ENCODE peak calls at places on chromosomes 2 and 18, in eight cellular contexts. One of them, this sample, is unnamed.

GRCh38 chr2:136116813-136117390 is 1.0 kb downstream of the CXCR4 start:
- DNase-seq in stimulated activated CD8-positive, alpha-beta memory T cell treated with anti-CD3 and anti-CD28 coated beads, Interleukin-15, amount 100 ng/mL, for 48 hours: peak
- DNase-seq in naive thymus-derived CD4-positive, alpha-beta T cell: peak
- DNase-seq in NCI-H2227 treated with DMSO at 0.1 percent for 48 hours: no peak
- DNase-seq in lower lobe of right lung: peak
- DNase-seq in smooth muscle cell of the brain vasculature: no peak
- DNase-seq in left colon: no peak
- DNase-seq in NCI-H1930: no peak
- DNase-seq in this sample: peak

GRCh38 chr2:231611273-231612198 is 18.9 kb downstream of the TEX44 start:
- DNase-seq in stimulated activated CD8-positive, alpha-beta memory T cell treated with anti-CD3 and anti-CD28 coated beads, Interleukin-15, amount 100 ng/mL, for 48 hours: peak
- DNase-seq in naive thymus-derived CD4-positive, alpha-beta T cell: no peak
- DNase-seq in NCI-H2227 treated with DMSO at 0.1 percent for 48 hours: no peak
- DNase-seq in lower lobe of right lung: no peak
- DNase-seq in smooth muscle cell of the brain vasculature: no peak
- DNase-seq in left colon: peak
- DNase-seq in NCI-H1930: no peak
- DNase-seq in this sample: no peak

GRCh38 chr2:56369316-56369715 is 185.5 kb downstream of the CCDC85A start:
- DNase-seq in stimulated activated CD8-positive, alpha-beta memory T cell treated with anti-CD3 and anti-CD28 coated beads, Interleukin-15, amount 100 ng/mL, for 48 hours: no peak
- DNase-seq in naive thymus-derived CD4-positive, alpha-beta T cell: no peak
- DNase-seq in NCI-H2227 treated with DMSO at 0.1 percent for 48 hours: no peak
- DNase-seq in lower lobe of right lung: no peak
- DNase-seq in smooth muscle cell of the brain vasculature: no peak
- DNase-seq in left colon: no peak
- DNase-seq in NCI-H1930: no peak
- DNase-seq in this sample: no peak

GRCh38 chr2:134185639-134186038 is 68.2 kb upstream of the MGAT5 start:
- DNase-seq in stimulated activated CD8-positive, alpha-beta memory T cell treated with anti-CD3 and anti-CD28 coated beads, Interleukin-15, amount 100 ng/mL, for 48 hours: no peak
- DNase-seq in naive thymus-derived CD4-positive, alpha-beta T cell: no peak
- DNase-seq in NCI-H2227 treated with DMSO at 0.1 percent for 48 hours: no peak
- DNase-seq in lower lobe of right lung: no peak
- DNase-seq in smooth muscle cell of the brain vasculature: no peak
- DNase-seq in left colon: no peak
- DNase-seq in NCI-H1930: no peak
- DNase-seq in this sample: no peak

GRCh38 chr2:129008055-129008880 is 689.6 kb upstream of the HS6ST1 start:
- DNase-seq in stimulated activated CD8-positive, alpha-beta memory T cell treated with anti-CD3 and anti-CD28 coated beads, Interleukin-15, amount 100 ng/mL, for 48 hours: no peak
- DNase-seq in naive thymus-derived CD4-positive, alpha-beta T cell: no peak
- DNase-seq in NCI-H2227 treated with DMSO at 0.1 percent for 48 hours: no peak
- DNase-seq in lower lobe of right lung: no peak
- DNase-seq in smooth muscle cell of the brain vasculature: no peak
- DNase-seq in left colon: no peak
- DNase-seq in NCI-H1930: no peak
- DNase-seq in this sample: no peak

GRCh38 chr2:193837368-193837767 is 1642.6 kb upstream of the TMEFF2 start:
- DNase-seq in stimulated activated CD8-positive, alpha-beta memory T cell treated with anti-CD3 and anti-CD28 coated beads, Interleukin-15, amount 100 ng/mL, for 48 hours: no peak
- DNase-seq in naive thymus-derived CD4-positive, alpha-beta T cell: no peak
- DNase-seq in NCI-H2227 treated with DMSO at 0.1 percent for 48 hours: no peak
- DNase-seq in lower lobe of right lung: no peak
- DNase-seq in smooth muscle cell of the brain vasculature: no peak
- DNase-seq in left colon: no peak
- DNase-seq in NCI-H1930: no peak
- DNase-seq in this sample: no peak

GRCh38 chr18:1006309-1006708 is 101.6 kb downstream of the ADCYAP1 start:
- DNase-seq in stimulated activated CD8-positive, alpha-beta memory T cell treated with anti-CD3 and anti-CD28 coated beads, Interleukin-15, amount 100 ng/mL, for 48 hours: no peak
- DNase-seq in naive thymus-derived CD4-positive, alpha-beta T cell: no peak
- DNase-seq in NCI-H2227 treated with DMSO at 0.1 percent for 48 hours: no peak
- DNase-seq in lower lobe of right lung: no peak
- DNase-seq in smooth muscle cell of the brain vasculature: no peak
- DNase-seq in left colon: no peak
- DNase-seq in NCI-H1930: no peak
- DNase-seq in this sample: no peak

GRCh38 chr2:168816369-168816768 is 13.9 kb downstream of the NOSTRIN start:
- DNase-seq in stimulated activated CD8-positive, alpha-beta memory T cell treated with anti-CD3 and anti-CD28 coated beads, Interleukin-15, amount 100 ng/mL, for 48 hours: no peak
- DNase-seq in naive thymus-derived CD4-positive, alpha-beta T cell: no peak
- DNase-seq in NCI-H2227 treated with DMSO at 0.1 percent for 48 hours: no peak
- DNase-seq in lower lobe of right lung: no peak
- DNase-seq in smooth muscle cell of the brain vasculature: no peak
- DNase-seq in left colon: no peak
- DNase-seq in NCI-H1930: no peak
- DNase-seq in this sample: no peak

GRCh38 chr2:38344813-38345212 is 32.3 kb downstream of the ATL2 start:
- DNase-seq in stimulated activated CD8-positive, alpha-beta memory T cell treated with anti-CD3 and anti-CD28 coated beads, Interleukin-15, amount 100 ng/mL, for 48 hours: no peak
- DNase-seq in naive thymus-derived CD4-positive, alpha-beta T cell: no peak
- DNase-seq in NCI-H2227 treated with DMSO at 0.1 percent for 48 hours: no peak
- DNase-seq in lower lobe of right lung: no peak
- DNase-seq in smooth muscle cell of the brain vasculature: no peak
- DNase-seq in left colon: no peak
- DNase-seq in NCI-H1930: no peak
- DNase-seq in this sample: no peak

GRCh38 chr18:24136967-24137373 is 1.9 kb upstream of the CABYR start:
- DNase-seq in stimulated activated CD8-positive, alpha-beta memory T cell treated with anti-CD3 and anti-CD28 coated beads, Interleukin-15, amount 100 ng/mL, for 48 hours: no peak
- DNase-seq in naive thymus-derived CD4-positive, alpha-beta T cell: no peak
- DNase-seq in NCI-H2227 treated with DMSO at 0.1 percent for 48 hours: no peak
- DNase-seq in lower lobe of right lung: no peak
- DNase-seq in smooth muscle cell of the brain vasculature: no peak
- DNase-seq in left colon: no peak
- DNase-seq in NCI-H1930: no peak
- DNase-seq in this sample: no peak

GRCh38 chr2:45269149-45269793 is 260.0 kb upstream of the SIX2 start:
- DNase-seq in stimulated activated CD8-positive, alpha-beta memory T cell treated with anti-CD3 and anti-CD28 coated beads, Interleukin-15, amount 100 ng/mL, for 48 hours: no peak
- DNase-seq in naive thymus-derived CD4-positive, alpha-beta T cell: no peak
- DNase-seq in NCI-H2227 treated with DMSO at 0.1 percent for 48 hours: no peak
- DNase-seq in lower lobe of right lung: no peak
- DNase-seq in smooth muscle cell of the brain vasculature: no peak
- DNase-seq in left colon: no peak
- DNase-seq in NCI-H1930: no peak
- DNase-seq in this sample: no peak

GRCh38 chr2:71614976-71615768 is 161.8 kb downstream of the DYSF start:
- DNase-seq in stimulated activated CD8-positive, alpha-beta memory T cell treated with anti-CD3 and anti-CD28 coated beads, Interleukin-15, amount 100 ng/mL, for 48 hours: no peak
- DNase-seq in naive thymus-derived CD4-positive, alpha-beta T cell: no peak
- DNase-seq in NCI-H2227 treated with DMSO at 0.1 percent for 48 hours: no peak
- DNase-seq in lower lobe of right lung: peak
- DNase-seq in smooth muscle cell of the brain vasculature: peak
- DNase-seq in left colon: peak
- DNase-seq in NCI-H1930: no peak
- DNase-seq in this sample: peak

GRCh38 chr2:216081012-216081411 is 597 bp downstream of the PECR start:
- DNase-seq in stimulated activated CD8-positive, alpha-beta memory T cell treated with anti-CD3 and anti-CD28 coated beads, Interleukin-15, amount 100 ng/mL, for 48 hours: no peak
- DNase-seq in naive thymus-derived CD4-positive, alpha-beta T cell: no peak
- DNase-seq in NCI-H2227 treated with DMSO at 0.1 percent for 48 hours: no peak
- DNase-seq in lower lobe of right lung: no peak
- DNase-seq in smooth muscle cell of the brain vasculature: no peak
- DNase-seq in left colon: no peak
- DNase-seq in NCI-H1930: no peak
- DNase-seq in this sample: no peak

GRCh38 chr2:95158891-95159619 is 593 bp downstream of the ZNF514 start:
- DNase-seq in stimulated activated CD8-positive, alpha-beta memory T cell treated with anti-CD3 and anti-CD28 coated beads, Interleukin-15, amount 100 ng/mL, for 48 hours: no peak
- DNase-seq in naive thymus-derived CD4-positive, alpha-beta T cell: peak
- DNase-seq in NCI-H2227 treated with DMSO at 0.1 percent for 48 hours: peak
- DNase-seq in lower lobe of right lung: peak
- DNase-seq in smooth muscle cell of the brain vasculature: no peak
- DNase-seq in left colon: peak
- DNase-seq in NCI-H1930: peak
- DNase-seq in this sample: peak

GRCh38 chr2:158734442-158734841 is 60.7 kb upstream of the DAPL1 start:
- DNase-seq in stimulated activated CD8-positive, alpha-beta memory T cell treated with anti-CD3 and anti-CD28 coated beads, Interleukin-15, amount 100 ng/mL, for 48 hours: no peak
- DNase-seq in naive thymus-derived CD4-positive, alpha-beta T cell: no peak
- DNase-seq in NCI-H2227 treated with DMSO at 0.1 percent for 48 hours: no peak
- DNase-seq in lower lobe of right lung: no peak
- DNase-seq in smooth muscle cell of the brain vasculature: no peak
- DNase-seq in left colon: no peak
- DNase-seq in NCI-H1930: no peak
- DNase-seq in this sample: no peak

GRCh38 chr2:131027566-131028528 is 65.4 kb downstream of the FAM168B start:
- DNase-seq in stimulated activated CD8-positive, alpha-beta memory T cell treated with anti-CD3 and anti-CD28 coated beads, Interleukin-15, amount 100 ng/mL, for 48 hours: no peak
- DNase-seq in naive thymus-derived CD4-positive, alpha-beta T cell: no peak
- DNase-seq in NCI-H2227 treated with DMSO at 0.1 percent for 48 hours: no peak
- DNase-seq in lower lobe of right lung: peak
- DNase-seq in smooth muscle cell of the brain vasculature: no peak
- DNase-seq in left colon: no peak
- DNase-seq in NCI-H1930: no peak
- DNase-seq in this sample: no peak

GRCh38 chr2:231189571-231190495 is 8.6 kb upstream of the ARMC9 start:
- DNase-seq in stimulated activated CD8-positive, alpha-beta memory T cell treated with anti-CD3 and anti-CD28 coated beads, Interleukin-15, amount 100 ng/mL, for 48 hours: no peak
- DNase-seq in naive thymus-derived CD4-positive, alpha-beta T cell: no peak
- DNase-seq in NCI-H2227 treated with DMSO at 0.1 percent for 48 hours: no peak
- DNase-seq in lower lobe of right lung: peak
- DNase-seq in smooth muscle cell of the brain vasculature: no peak
- DNase-seq in left colon: peak
- DNase-seq in NCI-H1930: no peak
- DNase-seq in this sample: no peak

GRCh38 chr2:137508739-137509384 is 455.4 kb upstream of the HNMT start:
- DNase-seq in stimulated activated CD8-positive, alpha-beta memory T cell treated with anti-CD3 and anti-CD28 coated beads, Interleukin-15, amount 100 ng/mL, for 48 hours: no peak
- DNase-seq in naive thymus-derived CD4-positive, alpha-beta T cell: no peak
- DNase-seq in NCI-H2227 treated with DMSO at 0.1 percent for 48 hours: no peak
- DNase-seq in lower lobe of right lung: no peak
- DNase-seq in smooth muscle cell of the brain vasculature: no peak
- DNase-seq in left colon: no peak
- DNase-seq in NCI-H1930: no peak
- DNase-seq in this sample: no peak

GRCh38 chr2:214724741-214725140 is 84.7 kb downstream of the BARD1 start:
- DNase-seq in stimulated activated CD8-positive, alpha-beta memory T cell treated with anti-CD3 and anti-CD28 coated beads, Interleukin-15, amount 100 ng/mL, for 48 hours: no peak
- DNase-seq in naive thymus-derived CD4-positive, alpha-beta T cell: no peak
- DNase-seq in NCI-H2227 treated with DMSO at 0.1 percent for 48 hours: no peak
- DNase-seq in lower lobe of right lung: no peak
- DNase-seq in smooth muscle cell of the brain vasculature: no peak
- DNase-seq in left colon: no peak
- DNase-seq in NCI-H1930: no peak
- DNase-seq in this sample: no peak

GRCh38 chr2:54191361-54192130 is 64.5 kb downstream of the TSPYL6 start:
- DNase-seq in stimulated activated CD8-positive, alpha-beta memory T cell treated with anti-CD3 and anti-CD28 coated beads, Interleukin-15, amount 100 ng/mL, for 48 hours: no peak
- DNase-seq in naive thymus-derived CD4-positive, alpha-beta T cell: no peak
- DNase-seq in NCI-H2227 treated with DMSO at 0.1 percent for 48 hours: no peak
- DNase-seq in lower lobe of right lung: no peak
- DNase-seq in smooth muscle cell of the brain vasculature: no peak
- DNase-seq in left colon: no peak
- DNase-seq in NCI-H1930: no peak
- DNase-seq in this sample: no peak

GRCh38 chr2:69773201-69773600 is 31.3 kb downstream of the ANXA4 start:
- DNase-seq in stimulated activated CD8-positive, alpha-beta memory T cell treated with anti-CD3 and anti-CD28 coated beads, Interleukin-15, amount 100 ng/mL, for 48 hours: no peak
- DNase-seq in naive thymus-derived CD4-positive, alpha-beta T cell: no peak
- DNase-seq in NCI-H2227 treated with DMSO at 0.1 percent for 48 hours: no peak
- DNase-seq in lower lobe of right lung: no peak
- DNase-seq in smooth muscle cell of the brain vasculature: no peak
- DNase-seq in left colon: no peak
- DNase-seq in NCI-H1930: no peak
- DNase-seq in this sample: no peak

GRCh38 chr18:46335551-46336059 is 231.4 kb downstream of the HAUS1 start:
- DNase-seq in stimulated activated CD8-positive, alpha-beta memory T cell treated with anti-CD3 and anti-CD28 coated beads, Interleukin-15, amount 100 ng/mL, for 48 hours: no peak
- DNase-seq in naive thymus-derived CD4-positive, alpha-beta T cell: no peak
- DNase-seq in NCI-H2227 treated with DMSO at 0.1 percent for 48 hours: no peak
- DNase-seq in lower lobe of right lung: no peak
- DNase-seq in smooth muscle cell of the brain vasculature: no peak
- DNase-seq in left colon: no peak
- DNase-seq in NCI-H1930: no peak
- DNase-seq in this sample: no peak

GRCh38 chr2:201275991-201276390 is 15.7 kb downstream of the CASP8 start:
- DNase-seq in stimulated activated CD8-positive, alpha-beta memory T cell treated with anti-CD3 and anti-CD28 coated beads, Interleukin-15, amount 100 ng/mL, for 48 hours: no peak
- DNase-seq in naive thymus-derived CD4-positive, alpha-beta T cell: no peak
- DNase-seq in NCI-H2227 treated with DMSO at 0.1 percent for 48 hours: no peak
- DNase-seq in lower lobe of right lung: no peak
- DNase-seq in smooth muscle cell of the brain vasculature: no peak
- DNase-seq in left colon: no peak
- DNase-seq in NCI-H1930: no peak
- DNase-seq in this sample: no peak

GRCh38 chr2:130778781-130779180 is 23.4 kb downstream of the AMER3 start:
- DNase-seq in stimulated activated CD8-positive, alpha-beta memory T cell treated with anti-CD3 and anti-CD28 coated beads, Interleukin-15, amount 100 ng/mL, for 48 hours: no peak
- DNase-seq in naive thymus-derived CD4-positive, alpha-beta T cell: no peak
- DNase-seq in NCI-H2227 treated with DMSO at 0.1 percent for 48 hours: no peak
- DNase-seq in lower lobe of right lung: no peak
- DNase-seq in smooth muscle cell of the brain vasculature: no peak
- DNase-seq in left colon: no peak
- DNase-seq in NCI-H1930: no peak
- DNase-seq in this sample: no peak

GRCh38 chr2:149587950-149588487 is 444 bp upstream of the MMADHC start:
- DNase-seq in stimulated activated CD8-positive, alpha-beta memory T cell treated with anti-CD3 and anti-CD28 coated beads, Interleukin-15, amount 100 ng/mL, for 48 hours: no peak
- DNase-seq in naive thymus-derived CD4-positive, alpha-beta T cell: no peak
- DNase-seq in NCI-H2227 treated with DMSO at 0.1 percent for 48 hours: no peak
- DNase-seq in lower lobe of right lung: no peak
- DNase-seq in smooth muscle cell of the brain vasculature: no peak
- DNase-seq in left colon: no peak
- DNase-seq in NCI-H1930: no peak
- DNase-seq in this sample: no peak

GRCh38 chr2:168350380-168350779 is 103.0 kb upstream of the STK39 start:
- DNase-seq in stimulated activated CD8-positive, alpha-beta memory T cell treated with anti-CD3 and anti-CD28 coated beads, Interleukin-15, amount 100 ng/mL, for 48 hours: no peak
- DNase-seq in naive thymus-derived CD4-positive, alpha-beta T cell: no peak
- DNase-seq in NCI-H2227 treated with DMSO at 0.1 percent for 48 hours: no peak
- DNase-seq in lower lobe of right lung: no peak
- DNase-seq in smooth muscle cell of the brain vasculature: no peak
- DNase-seq in left colon: peak
- DNase-seq in NCI-H1930: no peak
- DNase-seq in this sample: no peak

GRCh38 chr18:57194070-57194469 is 47.2 kb downstream of the BOD1L2 start:
- DNase-seq in stimulated activated CD8-positive, alpha-beta memory T cell treated with anti-CD3 and anti-CD28 coated beads, Interleukin-15, amount 100 ng/mL, for 48 hours: no peak
- DNase-seq in naive thymus-derived CD4-positive, alpha-beta T cell: no peak
- DNase-seq in NCI-H2227 treated with DMSO at 0.1 percent for 48 hours: no peak
- DNase-seq in lower lobe of right lung: no peak
- DNase-seq in smooth muscle cell of the brain vasculature: no peak
- DNase-seq in left colon: no peak
- DNase-seq in NCI-H1930: no peak
- DNase-seq in this sample: no peak

GRCh38 chr2:119641562-119642258 is 37.3 kb upstream of the TMEM177 start:
- DNase-seq in stimulated activated CD8-positive, alpha-beta memory T cell treated with anti-CD3 and anti-CD28 coated beads, Interleukin-15, amount 100 ng/mL, for 48 hours: peak
- DNase-seq in naive thymus-derived CD4-positive, alpha-beta T cell: peak
- DNase-seq in NCI-H2227 treated with DMSO at 0.1 percent for 48 hours: peak
- DNase-seq in lower lobe of right lung: peak
- DNase-seq in smooth muscle cell of the brain vasculature: peak
- DNase-seq in left colon: peak
- DNase-seq in NCI-H1930: peak
- DNase-seq in this sample: peak

GRCh38 chr2:68565858-68566257 is 77.5 kb upstream of the PROKR1 start:
- DNase-seq in stimulated activated CD8-positive, alpha-beta memory T cell treated with anti-CD3 and anti-CD28 coated beads, Interleukin-15, amount 100 ng/mL, for 48 hours: no peak
- DNase-seq in naive thymus-derived CD4-positive, alpha-beta T cell: no peak
- DNase-seq in NCI-H2227 treated with DMSO at 0.1 percent for 48 hours: no peak
- DNase-seq in lower lobe of right lung: no peak
- DNase-seq in smooth muscle cell of the brain vasculature: no peak
- DNase-seq in left colon: no peak
- DNase-seq in NCI-H1930: no peak
- DNase-seq in this sample: no peak

GRCh38 chr2:41870948-41871522 is 176.8 kb upstream of the PKDCC start:
- DNase-seq in stimulated activated CD8-positive, alpha-beta memory T cell treated with anti-CD3 and anti-CD28 coated beads, Interleukin-15, amount 100 ng/mL, for 48 hours: no peak
- DNase-seq in naive thymus-derived CD4-positive, alpha-beta T cell: no peak
- DNase-seq in NCI-H2227 treated with DMSO at 0.1 percent for 48 hours: no peak
- DNase-seq in lower lobe of right lung: no peak
- DNase-seq in smooth muscle cell of the brain vasculature: no peak
- DNase-seq in left colon: no peak
- DNase-seq in NCI-H1930: no peak
- DNase-seq in this sample: no peak

GRCh38 chr2:11387831-11388230 is 43.4 kb upstream of the ROCK2 start:
- DNase-seq in stimulated activated CD8-positive, alpha-beta memory T cell treated with anti-CD3 and anti-CD28 coated beads, Interleukin-15, amount 100 ng/mL, for 48 hours: no peak
- DNase-seq in naive thymus-derived CD4-positive, alpha-beta T cell: no peak
- DNase-seq in NCI-H2227 treated with DMSO at 0.1 percent for 48 hours: no peak
- DNase-seq in lower lobe of right lung: no peak
- DNase-seq in smooth muscle cell of the brain vasculature: no peak
- DNase-seq in left colon: peak
- DNase-seq in NCI-H1930: no peak
- DNase-seq in this sample: no peak

GRCh38 chr2:196376984-196377877 is 205.9 kb upstream of the STK17B start:
- DNase-seq in stimulated activated CD8-positive, alpha-beta memory T cell treated with anti-CD3 and anti-CD28 coated beads, Interleukin-15, amount 100 ng/mL, for 48 hours: peak
- DNase-seq in naive thymus-derived CD4-positive, alpha-beta T cell: no peak
- DNase-seq in NCI-H2227 treated with DMSO at 0.1 percent for 48 hours: no peak
- DNase-seq in lower lobe of right lung: no peak
- DNase-seq in smooth muscle cell of the brain vasculature: no peak
- DNase-seq in left colon: no peak
- DNase-seq in NCI-H1930: no peak
- DNase-seq in this sample: no peak

GRCh38 chr2:62570861-62571698 is 65.1 kb upstream of the TMEM17 start:
- DNase-seq in stimulated activated CD8-positive, alpha-beta memory T cell treated with anti-CD3 and anti-CD28 coated beads, Interleukin-15, amount 100 ng/mL, for 48 hours: peak
- DNase-seq in naive thymus-derived CD4-positive, alpha-beta T cell: no peak
- DNase-seq in NCI-H2227 treated with DMSO at 0.1 percent for 48 hours: no peak
- DNase-seq in lower lobe of right lung: peak
- DNase-seq in smooth muscle cell of the brain vasculature: no peak
- DNase-seq in left colon: no peak
- DNase-seq in NCI-H1930: no peak
- DNase-seq in this sample: no peak

GRCh38 chr2:197707316-197708213 is 2.4 kb downstream of the MARS2 start:
- DNase-seq in stimulated activated CD8-positive, alpha-beta memory T cell treated with anti-CD3 and anti-CD28 coated beads, Interleukin-15, amount 100 ng/mL, for 48 hours: no peak
- DNase-seq in naive thymus-derived CD4-positive, alpha-beta T cell: peak
- DNase-seq in NCI-H2227 treated with DMSO at 0.1 percent for 48 hours: peak
- DNase-seq in lower lobe of right lung: no peak
- DNase-seq in smooth muscle cell of the brain vasculature: no peak
- DNase-seq in left colon: no peak
- DNase-seq in NCI-H1930: no peak
- DNase-seq in this sample: no peak